ENCODE peak calls at places on chromosomes 11 and 22, in four cellular contexts. J is K562, G is WTC11, X is HepG2. M is an unnamed sample.

GRCh38 chr11:121630041-121630440 is 177.3 kb upstream of the SORL1-AS1 start:
- DNase-seq in G (no peak), J (no peak), X (no peak), M (no peak)

GRCh38 chr11:2944530-2944929 is 15.3 kb upstream of the PHLDA2 start:
- DNase-seq in X (no peak), J (no peak), G (no peak), M (no peak)

GRCh38 chr11:85913486-85913885 is 58.3 kb downstream of the CCDC83 start:
- DNase-seq in J (no peak), X (no peak), G (no peak), M (no peak)

GRCh38 chr11:66617148-66617814 is 851 bp downstream of the RBM14 start:
- DNase-seq in G (no peak), X (no peak), J (no peak), M (no peak)

GRCh38 chr22:17105143-17106129 is 15.7 kb downstream of the TMEM121B start:
- DNase-seq in J (no peak), G (no peak), X (no peak), M (no peak)

GRCh38 chr22:28244760-28245159 is 325.7 kb upstream of the PITPNB start:
- DNase-seq in J (peak), X (no peak), G (no peak), M (no peak)

GRCh38 chr11:95242202-95242989 is 11.4 kb upstream of the SESN3 start:
- DNase-seq in G (no peak), J (no peak), X (no peak), M (no peak)

GRCh38 chr11:25163421-25163820 is 666.6 kb downstream of the LUZP2 start:
- DNase-seq in J (no peak), G (no peak), X (no peak), M (no peak)

GRCh38 chr11:130042093-130042591 is 27.6 kb upstream of the APLP2 start:
- DNase-seq in J (peak), X (peak), G (no peak), M (no peak)

GRCh38 chr22:49992921-49993648 is 19.5 kb downstream of the IL17REL start:
- DNase-seq in X (peak), J (peak), G (peak), M (no peak)

GRCh38 chr11:132396318-132396717 is 1025.9 kb downstream of the NTM start:
- DNase-seq in J (no peak), G (no peak), X (no peak), M (no peak)

GRCh38 chr22:19806213-19807160 is 45.9 kb downstream of the TBX1 start:
- DNase-seq in G (peak), J (peak), X (no peak), M (no peak)
- TF ChIP-seq CREM in G (no peak), J (peak), X (no peak), M (no peak)

GRCh38 chr22:23064381-23065068 is 5.8 kb upstream of the GNAZ start:
- DNase-seq in G (peak), J (no peak), X (no peak), M (no peak)
- TF ChIP-seq CREM in G (no peak), J (no peak), X (no peak), M (no peak)

GRCh38 chr11:88345408-88345807 is 7.9 kb upstream of the CTSC start:
- DNase-seq in X (no peak), J (no peak), G (no peak), M (no peak)
- TF ChIP-seq CREM in X (no peak), J (no peak), G (no peak), M (no peak)

DNA sequence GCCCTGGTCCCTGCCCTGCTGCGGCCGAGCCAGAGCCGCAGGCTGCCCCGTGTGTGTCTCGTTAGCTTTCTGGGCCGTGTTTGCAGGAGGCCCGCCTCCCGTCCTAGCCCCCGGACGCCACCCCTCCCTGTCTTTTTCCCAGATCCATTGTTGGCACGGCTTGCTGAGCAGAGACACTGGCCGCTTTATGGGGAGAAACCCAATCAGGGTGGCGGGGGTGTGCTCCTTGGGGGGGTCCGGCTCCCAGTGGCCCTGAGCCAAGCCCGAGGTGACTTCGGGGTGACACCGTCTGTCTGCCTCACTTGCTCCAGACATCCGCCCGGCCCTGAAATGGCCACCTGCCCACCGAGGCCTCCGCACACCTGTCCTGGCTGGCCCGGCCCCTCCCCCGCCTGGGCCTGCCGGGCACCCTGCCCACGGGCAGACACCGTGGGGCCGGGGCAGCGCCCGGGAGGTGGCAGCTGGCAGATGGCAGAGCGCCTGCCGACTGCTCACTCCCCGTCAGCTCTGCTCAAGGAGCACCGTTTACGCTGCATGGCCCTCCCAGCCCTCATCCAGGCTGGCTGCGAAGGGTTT is 43.1 kb upstream of the PPARA start:
- DNase-seq in X (no peak), G (no peak), J (no peak), M (no peak)
- TF ChIP-seq CREM in X (no peak), G (no peak), J (no peak), M (no peak)

GRCh38 chr22:44329179-44329796 is 16.5 kb upstream of the SHISAL1 start:
- DNase-seq in G (no peak), X (no peak), J (no peak), M (peak)
- TF ChIP-seq CREM in G (no peak), X (no peak), J (no peak), M (peak)

GRCh38 chr11:35324183-35324582 is 95.2 kb downstream of the SLC1A2 start:
- DNase-seq in G (no peak), J (no peak), X (no peak), M (no peak)

GRCh38 chr11:35327829-35328228 is 91.5 kb downstream of the SLC1A2 start:
- DNase-seq in X (no peak), G (no peak), J (no peak), M (no peak)

GRCh38 chr11:35323076-35323868 is 96.1 kb downstream of the SLC1A2 start:
- DNase-seq in X (no peak), G (no peak), J (no peak), M (no peak)

GRCh38 chr11:35324981-35325380 is 94.4 kb downstream of the SLC1A2 start:
- DNase-seq in J (no peak), X (no peak), G (no peak), M (no peak)

GRCh38 chr11:35326266-35326879 is 93.0 kb downstream of the SLC1A2 start:
- DNase-seq in G (no peak), X (no peak), J (no peak), M (no peak)
- TF ChIP-seq CREM in G (no peak), X (no peak), J (no peak), M (no peak)

GRCh38 chr11:47656284-47656915 is 14.0 kb upstream of the MTCH2 start:
- DNase-seq in X (no peak), J (no peak), G (no peak), M (no peak)
- TF ChIP-seq CREM in X (no peak), J (no peak), G (no peak), M (no peak)

GRCh38 chr11:133968300-133968699 is 11.5 kb upstream of the IGSF9B start:
- DNase-seq in X (no peak), G (peak), J (peak), M (no peak)
- TF ChIP-seq CREM in X (no peak), G (no peak), J (no peak), M (no peak)

GRCh38 chr11:35424157-35424945 is 5.0 kb upstream of the SLC1A2 start:
- DNase-seq in J (no peak), X (no peak), G (no peak), M (no peak)
- TF ChIP-seq CREM in J (no peak), X (no peak), G (no peak), M (no peak)